ENCODE peak calls at places on chromosomes 3 and 15, in eight cellular contexts. One of them, this sample, is unnamed.

GRCh38 chr3:14206548-14207177 is 28.0 kb downstream of the LSM3 start:
- DNase-seq in pancreas: no peak
- DNase-seq in uterus: no peak
- DNase-seq in AG09309: no peak
- DNase-seq in GM20000: no peak
- DNase-seq in CD4-positive, alpha-beta T cell: no peak
- DNase-seq in ovary: no peak
- DNase-seq in cardiac muscle cell: no peak
- DNase-seq in this sample: no peak

GRCh38 chr3:182165234-182165633 is 453.5 kb downstream of the SOX2 start:
- DNase-seq in uterus: no peak
- DNase-seq in cardiac muscle cell: no peak
- DNase-seq in GM20000: no peak
- DNase-seq in AG09309: no peak
- DNase-seq in CD4-positive, alpha-beta T cell: no peak
- DNase-seq in ovary: no peak
- DNase-seq in pancreas: no peak
- DNase-seq in this sample: no peak

GRCh38 chr15:56351957-56352506 is 13.2 kb upstream of the TEX9 start:
- DNase-seq in pancreas: no peak
- DNase-seq in AG09309: no peak
- DNase-seq in ovary: no peak
- DNase-seq in cardiac muscle cell: peak; percentile 48
- DNase-seq in GM20000: no peak
- DNase-seq in CD4-positive, alpha-beta T cell: no peak
- DNase-seq in uterus: no peak
- DNase-seq in this sample: no peak

GRCh38 chr15:23646165-23647000 is 1.3 kb downstream of the MAGEL2 start:
- DNase-seq in AG09309: no peak
- DNase-seq in GM20000: no peak
- DNase-seq in CD4-positive, alpha-beta T cell: no peak
- DNase-seq in uterus: no peak
- DNase-seq in ovary: no peak
- DNase-seq in pancreas: no peak
- DNase-seq in cardiac muscle cell: no peak
- DNase-seq in this sample: no peak

GRCh38 chr3:188507244-188507720 is 353.3 kb downstream of the LPP start:
- DNase-seq in GM20000: no peak
- DNase-seq in ovary: no peak
- DNase-seq in pancreas: peak; percentile 22
- DNase-seq in uterus: no peak
- DNase-seq in cardiac muscle cell: peak; percentile 95
- DNase-seq in CD4-positive, alpha-beta T cell: no peak
- DNase-seq in AG09309: peak; percentile 91
- DNase-seq in this sample: no peak

GRCh38 chr15:46312133-46312740 is 677.4 kb downstream of the SQOR start:
- DNase-seq in cardiac muscle cell: peak; percentile 64
- DNase-seq in CD4-positive, alpha-beta T cell: peak; percentile 18
- DNase-seq in ovary: peak; percentile 45
- DNase-seq in pancreas: peak; percentile 52
- DNase-seq in uterus: peak; percentile 63
- DNase-seq in AG09309: no peak
- DNase-seq in GM20000: peak; percentile 53
- DNase-seq in this sample: peak; percentile 74

GRCh38 chr3:58404396-58404795 is 29.2 kb downstream of the PDHB start:
- DNase-seq in cardiac muscle cell: peak; percentile 57
- DNase-seq in AG09309: no peak
- DNase-seq in CD4-positive, alpha-beta T cell: no peak
- DNase-seq in GM20000: no peak
- DNase-seq in ovary: no peak
- DNase-seq in pancreas: no peak
- DNase-seq in uterus: no peak
- DNase-seq in this sample: no peak

GRCh38 chr3:120652896-120653545 is 29.0 kb downstream of the HGD start:
- DNase-seq in AG09309: no peak
- DNase-seq in GM20000: no peak
- DNase-seq in ovary: no peak
- DNase-seq in uterus: no peak
- DNase-seq in CD4-positive, alpha-beta T cell: no peak
- DNase-seq in pancreas: peak; percentile 23
- DNase-seq in cardiac muscle cell: no peak
- DNase-seq in this sample: no peak

GRCh38 chr3:52771702-52772101 is 962 bp upstream of the NEK4 start:
- DNase-seq in pancreas: no peak
- DNase-seq in ovary: no peak
- DNase-seq in AG09309: no peak
- DNase-seq in GM20000: no peak
- DNase-seq in CD4-positive, alpha-beta T cell: no peak
- DNase-seq in cardiac muscle cell: no peak
- DNase-seq in uterus: no peak
- DNase-seq in this sample: peak; percentile 31

GRCh38 chr3:52769786-52770445 is 824 bp downstream of the NEK4 start:
- DNase-seq in pancreas: no peak
- DNase-seq in uterus: no peak
- DNase-seq in GM20000: no peak
- DNase-seq in AG09309: no peak
- DNase-seq in CD4-positive, alpha-beta T cell: no peak
- DNase-seq in cardiac muscle cell: peak; percentile 7
- DNase-seq in ovary: no peak
- DNase-seq in this sample: no peak

GRCh38 chr3:52771334-52771681 is 568 bp upstream of the NEK4 start:
- DNase-seq in cardiac muscle cell: no peak
- DNase-seq in CD4-positive, alpha-beta T cell: no peak
- DNase-seq in uterus: no peak
- DNase-seq in pancreas: no peak
- DNase-seq in ovary: no peak
- DNase-seq in AG09309: no peak
- DNase-seq in GM20000: no peak
- DNase-seq in this sample: no peak

GRCh38 chr3:52773361-52774065 is 2.8 kb upstream of the NEK4 start:
- DNase-seq in CD4-positive, alpha-beta T cell: no peak
- DNase-seq in GM20000: no peak
- DNase-seq in AG09309: no peak
- DNase-seq in cardiac muscle cell: no peak
- DNase-seq in pancreas: no peak
- DNase-seq in ovary: no peak
- DNase-seq in uterus: no peak
- DNase-seq in this sample: no peak

GRCh38 chr3:52770581-52771333 is at the start of gene NEK4:
- DNase-seq in CD4-positive, alpha-beta T cell: peak; percentile 79
- DNase-seq in pancreas: peak; percentile 93
- DNase-seq in uterus: peak; percentile 90
- DNase-seq in AG09309: peak; percentile 46
- DNase-seq in GM20000: peak; percentile 95
- DNase-seq in ovary: peak; percentile 88
- DNase-seq in cardiac muscle cell: peak; percentile 93
- DNase-seq in this sample: peak; percentile 86
- TF ChIP-seq CTCF in CD4-positive, alpha-beta T cell: no peak
- TF ChIP-seq CTCF in pancreas: no peak
- TF ChIP-seq CTCF in uterus: peak; percentile 25
- TF ChIP-seq CTCF in AG09309: no peak
- TF ChIP-seq CTCF in GM20000: no peak
- TF ChIP-seq CTCF in ovary: no peak
- TF ChIP-seq CTCF in cardiac muscle cell: no peak
- TF ChIP-seq CTCF in this sample: peak; percentile 56

GRCh38 chr3:50504681-50505080 is 1.2 kb upstream of the CACNA2D2 start:
- DNase-seq in cardiac muscle cell: no peak
- DNase-seq in AG09309: no peak
- DNase-seq in CD4-positive, alpha-beta T cell: no peak
- DNase-seq in GM20000: no peak
- DNase-seq in pancreas: no peak
- DNase-seq in uterus: no peak
- DNase-seq in ovary: no peak
- DNase-seq in this sample: no peak
- TF ChIP-seq CTCF in cardiac muscle cell: no peak
- TF ChIP-seq CTCF in AG09309: no peak
- TF ChIP-seq CTCF in CD4-positive, alpha-beta T cell: no peak
- TF ChIP-seq CTCF in GM20000: no peak
- TF ChIP-seq CTCF in pancreas: no peak
- TF ChIP-seq CTCF in uterus: no peak
- TF ChIP-seq CTCF in ovary: no peak
- TF ChIP-seq CTCF in this sample: no peak

DNA sequence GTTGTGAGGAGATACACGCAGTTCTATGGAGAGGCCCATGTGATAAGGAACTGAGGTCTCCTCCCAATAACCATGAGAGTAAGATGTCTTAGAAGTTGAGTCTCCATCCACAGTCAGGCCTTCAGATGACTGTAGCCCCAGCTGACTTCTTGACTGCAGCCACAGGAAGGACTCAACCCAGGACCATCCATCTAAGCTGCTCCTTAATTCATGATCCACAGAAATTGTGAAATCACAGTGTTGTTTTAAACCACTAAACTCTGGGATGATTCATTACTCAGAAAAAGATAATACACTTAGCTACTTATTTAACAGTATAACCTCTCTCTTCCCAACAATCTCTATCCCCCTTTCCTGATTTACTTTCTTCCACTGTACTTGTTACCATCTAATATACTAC is 173.3 kb downstream of the ALDH1A2 start:
- DNase-seq in pancreas: no peak
- DNase-seq in CD4-positive, alpha-beta T cell: no peak
- DNase-seq in ovary: no peak
- DNase-seq in GM20000: no peak
- DNase-seq in uterus: no peak
- DNase-seq in AG09309: no peak
- DNase-seq in cardiac muscle cell: peak; percentile 19
- DNase-seq in this sample: no peak
- TF ChIP-seq CTCF in pancreas: no peak
- TF ChIP-seq CTCF in CD4-positive, alpha-beta T cell: no peak
- TF ChIP-seq CTCF in ovary: no peak
- TF ChIP-seq CTCF in GM20000: no peak
- TF ChIP-seq CTCF in uterus: no peak
- TF ChIP-seq CTCF in AG09309: no peak
- TF ChIP-seq CTCF in cardiac muscle cell: no peak
- TF ChIP-seq CTCF in this sample: no peak

GRCh38 chr3:144590854-144591253 is 619.2 kb downstream of the DIPK2A start:
- DNase-seq in ovary: no peak
- DNase-seq in AG09309: peak; percentile 72
- DNase-seq in uterus: no peak
- DNase-seq in pancreas: no peak
- DNase-seq in CD4-positive, alpha-beta T cell: no peak
- DNase-seq in GM20000: no peak
- DNase-seq in cardiac muscle cell: peak; percentile 75
- DNase-seq in this sample: no peak

GRCh38 chr3:144586382-144586781 is 614.8 kb downstream of the DIPK2A start:
- DNase-seq in pancreas: no peak
- DNase-seq in ovary: no peak
- DNase-seq in cardiac muscle cell: peak; percentile 62
- DNase-seq in CD4-positive, alpha-beta T cell: no peak
- DNase-seq in GM20000: no peak
- DNase-seq in AG09309: peak; percentile 55
- DNase-seq in uterus: no peak
- DNase-seq in this sample: no peak

GRCh38 chr3:144585953-144586352 is 614.3 kb downstream of the DIPK2A start:
- DNase-seq in uterus: no peak
- DNase-seq in GM20000: no peak
- DNase-seq in ovary: no peak
- DNase-seq in CD4-positive, alpha-beta T cell: no peak
- DNase-seq in cardiac muscle cell: no peak
- DNase-seq in pancreas: no peak
- DNase-seq in AG09309: no peak
- DNase-seq in this sample: no peak

DNA sequence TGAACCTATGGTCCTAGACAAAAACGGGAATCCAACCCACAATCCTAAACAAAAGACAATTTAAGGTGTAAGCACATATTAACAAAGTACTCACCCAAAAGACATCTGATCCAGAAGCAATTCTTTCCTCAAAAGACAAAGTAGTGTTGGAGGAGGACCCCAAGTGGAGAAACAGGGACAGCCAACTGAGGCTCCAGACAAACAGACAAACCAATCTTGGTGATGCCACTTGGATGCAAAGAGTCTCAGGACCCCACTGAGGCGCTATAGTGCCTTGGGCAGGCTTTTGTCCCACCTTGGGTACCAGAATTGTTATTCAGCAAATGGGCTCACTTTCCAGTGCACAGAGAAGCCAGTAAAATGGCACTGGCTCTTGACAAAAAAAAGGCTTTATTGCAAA is 613.8 kb downstream of the DIPK2A start:
- DNase-seq in ovary: no peak
- DNase-seq in pancreas: no peak
- DNase-seq in CD4-positive, alpha-beta T cell: no peak
- DNase-seq in uterus: no peak
- DNase-seq in cardiac muscle cell: no peak
- DNase-seq in AG09309: no peak
- DNase-seq in GM20000: no peak
- DNase-seq in this sample: no peak
- TF ChIP-seq CTCF in ovary: no peak
- TF ChIP-seq CTCF in pancreas: no peak
- TF ChIP-seq CTCF in CD4-positive, alpha-beta T cell: no peak
- TF ChIP-seq CTCF in uterus: no peak
- TF ChIP-seq CTCF in cardiac muscle cell: no peak
- TF ChIP-seq CTCF in AG09309: no peak
- TF ChIP-seq CTCF in GM20000: peak; percentile 15
- TF ChIP-seq CTCF in this sample: no peak

GRCh38 chr15:97755726-97756125 is 204.8 kb upstream of the ARRDC4 start:
- DNase-seq in ovary: no peak
- DNase-seq in pancreas: no peak
- DNase-seq in uterus: no peak
- DNase-seq in AG09309: no peak
- DNase-seq in CD4-positive, alpha-beta T cell: no peak
- DNase-seq in GM20000: no peak
- DNase-seq in cardiac muscle cell: no peak
- DNase-seq in this sample: no peak
- TF ChIP-seq CTCF in ovary: no peak
- TF ChIP-seq CTCF in pancreas: no peak
- TF ChIP-seq CTCF in uterus: no peak
- TF ChIP-seq CTCF in AG09309: no peak
- TF ChIP-seq CTCF in CD4-positive, alpha-beta T cell: no peak
- TF ChIP-seq CTCF in GM20000: no peak
- TF ChIP-seq CTCF in cardiac muscle cell: no peak
- TF ChIP-seq CTCF in this sample: no peak

DNA sequence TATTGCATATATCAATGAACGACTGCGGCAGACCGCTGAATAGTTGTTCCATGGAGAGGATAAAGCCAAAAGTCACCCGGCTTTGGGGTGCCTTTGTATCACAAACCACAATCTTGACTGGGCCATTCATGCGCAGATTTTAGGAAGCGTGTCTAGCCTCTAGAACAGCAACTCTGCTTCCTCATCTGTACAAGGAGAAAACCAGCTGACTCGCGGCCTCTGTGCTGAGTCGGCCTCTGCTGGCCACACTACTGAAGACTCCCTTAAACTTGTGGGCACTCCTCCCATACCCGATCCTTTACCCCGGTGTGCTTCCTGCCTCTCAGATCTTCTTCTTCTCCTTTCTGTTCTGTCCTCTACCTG is 872 bp downstream of the DLEC1 start:
- DNase-seq in ovary: peak; percentile 60
- DNase-seq in uterus: peak; percentile 48
- DNase-seq in AG09309: no peak
- DNase-seq in pancreas: peak; percentile 61
- DNase-seq in cardiac muscle cell: peak; percentile 54
- DNase-seq in GM20000: peak; percentile 64
- DNase-seq in CD4-positive, alpha-beta T cell: peak; percentile 32
- DNase-seq in this sample: peak; percentile 71
- TF ChIP-seq CTCF in ovary: no peak
- TF ChIP-seq CTCF in uterus: peak; percentile 48
- TF ChIP-seq CTCF in AG09309: peak; percentile 22
- TF ChIP-seq CTCF in pancreas: no peak
- TF ChIP-seq CTCF in cardiac muscle cell: peak; percentile 31
- TF ChIP-seq CTCF in GM20000: peak; percentile 38
- TF ChIP-seq CTCF in CD4-positive, alpha-beta T cell: no peak
- TF ChIP-seq CTCF in this sample: peak; percentile 60

GRCh38 chr3:150765949-150766720 is 3.2 kb upstream of the SIAH2 start:
- DNase-seq in ovary: no peak
- DNase-seq in cardiac muscle cell: peak; percentile 51
- DNase-seq in pancreas: no peak
- DNase-seq in AG09309: peak; percentile 11
- DNase-seq in CD4-positive, alpha-beta T cell: no peak
- DNase-seq in uterus: no peak
- DNase-seq in GM20000: peak; percentile 51
- DNase-seq in this sample: no peak
- TF ChIP-seq CTCF in ovary: no peak
- TF ChIP-seq CTCF in cardiac muscle cell: no peak
- TF ChIP-seq CTCF in pancreas: no peak
- TF ChIP-seq CTCF in AG09309: no peak
- TF ChIP-seq CTCF in CD4-positive, alpha-beta T cell: no peak
- TF ChIP-seq CTCF in uterus: no peak
- TF ChIP-seq CTCF in GM20000: no peak
- TF ChIP-seq CTCF in this sample: no peak

This sample was measured in dorsolateral prefrontal cortex.